ENCODE peak calls at places on chromosome 10, in six cellular contexts. N is RWPE1; Y is stimulated activated CD4-positive, alpha-beta T cell treated with anti-CD3 and anti-CD28 coated beads, Interleukin-12 subunit alpha, Interleukin-12 subunit beta, amount 100 ng/mL, for 48 hours; F is GM23338; C is brain microvascular endothelial cell; W is activated T-cell treated with anti-CD3 and anti-CD28 coated beads for 1 hour. G is an unnamed sample.

GRCh38 chr10:92591550-92592140 is 1.3 kb upstream of the KIF11 start:
- DNase-seq in Y (peak; percentile 75), W (peak; percentile 82), F (peak; percentile 96), C (peak; percentile 88), N (peak; percentile 83), G (peak; percentile 89)

GRCh38 chr10:84293574-84294016 is 34.8 kb upstream of the CCSER2 start:
- DNase-seq in C (no peak), F (no peak), N (no peak), Y (no peak), W (no peak), G (no peak)

GRCh38 chr10:16904619-16905018 is 87.4 kb upstream of the RSU1 start:
- DNase-seq in W (no peak), N (no peak), F (no peak), C (peak; percentile 69), Y (no peak), G (no peak)

GRCh38 chr10:120735773-120736371 is 115.3 kb upstream of the WDR11 start:
- DNase-seq in F (peak; percentile 46), W (no peak), C (no peak), N (peak; percentile 44), Y (no peak), G (no peak)

GRCh38 chr10:59361659-59362183 is 628 bp downstream of the FAM13C start:
- DNase-seq in F (no peak), N (no peak), Y (peak; percentile 9), C (peak; percentile 11), W (no peak), G (no peak)

GRCh38 chr10:60549686-60550085 is 160.0 kb upstream of the ANK3 start:
- DNase-seq in W (no peak), F (peak; percentile 44), C (no peak), Y (no peak), N (peak; percentile 31), G (no peak)

GRCh38 chr10:117860823-117861222 is 185.9 kb downstream of the RAB11FIP2 start:
- DNase-seq in F (peak; percentile 45), Y (no peak), N (peak; percentile 43), W (no peak), C (peak; percentile 2), G (no peak)

GRCh38 chr10:130761032-130761575 is 550.4 kb downstream of the TCERG1L start:
- DNase-seq in N (no peak), C (no peak), Y (no peak), W (no peak), F (no peak), G (no peak)

G was measured in activated CD4-positive, CD25-positive, alpha-beta regulatory T cell treated with anti-CD3 and anti-CD28 coated beads, Interleukin-2, amount 50 U/mL, for 72 hours.